ENCODE peak calls at places on chromosomes 4 and X, in seven cellular contexts. W is H9, D is suprapubic skin, K is IMR-90, U is cardiac muscle cell, Z is tibial artery, X is adrenal gland. P is an unnamed sample. For H3K9me3, the result is how much of the 10 kb centered on the place peaks cover.

GRCh38 chr4:105551968-105552746 is at the start of gene ARHGEF38:
- DNase-seq in W (peak), D (no peak), K (peak), U (no peak), Z (no peak), X (no peak), P (no peak)

GRCh38 chrX:135112096-135112729 is 8.1 kb downstream of the ETDB start:
- DNase-seq in W (peak), D (no peak), K (peak), U (peak), Z (no peak), X (peak), P (no peak)

GRCh38 chr4:186204103-186204559 is 12.8 kb downstream of the CYP4V2 start:
- DNase-seq in W (no peak), D (peak), K (peak), U (no peak), Z (no peak), X (no peak), P (no peak)

GRCh38 chrX:111447298-111447697 is 35.3 kb upstream of the DCX start:
- DNase-seq in W (peak), D (no peak), K (no peak), U (peak), Z (no peak), X (peak), P (no peak)

GRCh38 chr4:104986306-104986705 is 160.4 kb upstream of the TET2 start:
- DNase-seq in W (no peak), D (no peak), K (no peak), U (no peak), Z (no peak), X (no peak), P (no peak)

GRCh38 chrX:57641338-57641737 is 38.7 kb downstream of the NLRP2B start:
- DNase-seq in W (no peak), D (no peak), K (no peak), U (no peak), Z (no peak), X (no peak), P (no peak)

GRCh38 chrX:3788494-3789233 is 75.2 kb upstream of the PRKX start:
- DNase-seq in W (peak), D (no peak), K (no peak), U (no peak), Z (no peak), X (no peak), P (no peak)

GRCh38 chr4:152385551-152385950 is 150.3 kb downstream of the FBXW7 start:
- DNase-seq in W (no peak), D (no peak), K (peak), U (no peak), Z (no peak), X (no peak), P (no peak)

GRCh38 chrX:48934581-48935331 is 15.9 kb upstream of the PIM2 start:
- DNase-seq in W (no peak), D (no peak), K (no peak), U (no peak), Z (no peak), X (no peak), P (no peak)

GRCh38 chr4:7052923-7053715 is 9.9 kb downstream of the TADA2B start:
- DNase-seq in W (no peak), D (no peak), K (no peak), U (no peak), Z (no peak), X (peak), P (no peak)

DNA sequence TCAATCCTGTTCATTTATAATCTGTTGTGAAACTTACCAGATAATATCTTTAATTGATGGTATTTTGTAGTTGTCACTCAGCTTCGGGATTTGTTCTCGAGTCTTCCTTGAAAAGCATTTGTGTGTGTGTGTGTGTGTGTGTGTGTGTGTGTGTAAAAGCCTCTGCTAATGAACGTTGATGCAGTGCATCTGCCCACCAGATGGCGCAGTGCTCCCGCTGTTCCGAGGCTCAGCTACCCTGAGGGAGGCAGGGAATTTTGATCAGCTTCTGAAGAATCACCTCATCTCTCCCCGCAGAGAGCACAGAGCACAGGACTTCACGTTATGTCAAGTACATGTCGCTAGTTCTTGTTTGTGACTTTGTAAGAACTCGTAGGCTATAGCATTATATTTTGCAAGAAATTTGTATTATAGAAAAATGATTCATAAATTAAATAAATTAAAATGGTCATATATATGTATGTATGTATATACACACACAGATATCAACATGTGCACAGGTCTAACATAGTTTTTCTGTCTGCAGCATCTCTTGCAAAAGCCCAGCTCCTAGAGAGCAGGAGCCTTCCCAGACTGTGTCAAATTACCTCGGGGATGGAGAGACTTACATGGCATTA is 316.7 kb upstream of the IGFBP7 start:
- DNase-seq in W (peak), D (no peak), K (peak), U (peak), Z (peak), X (peak), P (peak)
- TF ChIP-seq CTCF in W (peak), D (peak), K (peak), U (peak), Z (peak), X (peak), P (peak)

DNA sequence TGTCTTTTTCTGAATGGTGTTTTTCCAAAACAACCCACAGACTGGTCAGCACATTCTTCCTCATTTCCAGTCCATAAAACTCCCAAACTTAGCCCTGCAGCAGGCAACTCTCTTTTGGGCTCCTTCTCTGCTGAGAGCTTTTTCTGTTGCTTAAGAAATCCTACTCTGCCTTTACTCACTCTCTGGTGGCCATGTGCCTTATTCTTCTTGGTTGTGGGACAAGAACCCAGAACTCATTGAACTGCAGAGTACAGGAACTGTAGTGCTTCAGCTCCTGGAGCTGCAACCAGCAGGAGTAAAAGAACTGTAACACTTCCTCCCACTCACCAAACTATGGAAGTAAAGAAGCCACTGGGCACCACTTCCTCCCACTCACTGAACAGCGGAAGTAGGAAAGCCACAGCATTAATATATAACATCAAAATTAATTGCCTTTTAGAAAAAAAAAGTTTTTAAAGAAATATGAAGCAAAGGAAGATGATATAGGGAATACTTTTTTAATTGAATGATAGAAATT is 864.1 kb upstream of the PCDH10 start:
- DNase-seq in W (no peak), D (no peak), K (no peak), U (no peak), Z (no peak), X (no peak), P (no peak)
- H3K9me3 ChIP-seq in W (under half), D (under half), K (under half), U (under half), Z (under half), X (under half), P (under half)

GRCh38 chrX:107714196-107714811 is 61.3 kb downstream of the TSC22D3 start:
- DNase-seq in W (no peak), D (peak), K (no peak), U (no peak), Z (peak), X (peak), P (no peak)
- TF ChIP-seq CTCF in W (peak), D (peak), K (no peak), U (peak), Z (peak), X (peak), P (peak)

GRCh38 chr4:19301527-19301926 is 950.2 kb upstream of the SLIT2 start:
- DNase-seq in W (no peak), D (no peak), K (no peak), U (no peak), Z (no peak), X (no peak), P (no peak)

GRCh38 chr4:19300213-19300612 is 951.5 kb upstream of the SLIT2 start:
- DNase-seq in W (no peak), D (no peak), K (peak), U (no peak), Z (no peak), X (no peak), P (no peak)

GRCh38 chr4:19298998-19299397 is 952.7 kb upstream of the SLIT2 start:
- DNase-seq in W (no peak), D (no peak), K (peak), U (no peak), Z (no peak), X (no peak), P (no peak)

GRCh38 chr4:19309365-19309764 is 942.3 kb upstream of the SLIT2 start:
- DNase-seq in W (no peak), D (no peak), K (peak), U (peak), Z (no peak), X (no peak), P (peak)

GRCh38 chr4:19304028-19304427 is 947.7 kb upstream of the SLIT2 start:
- DNase-seq in W (no peak), D (no peak), K (peak), U (no peak), Z (no peak), X (no peak), P (no peak)
- H3K9me3 ChIP-seq in W (under half), D (under half), K (under half), U (under half), Z (under half), X (under half), P (under half)

GRCh38 chr4:77600521-77601451 is 4.8 kb upstream of the CXCL13 start:
- DNase-seq in W (peak), D (no peak), K (peak), U (peak), Z (no peak), X (peak), P (no peak)

GRCh38 chr4:77601614-77602187 is 3.9 kb upstream of the CXCL13 start:
- DNase-seq in W (no peak), D (no peak), K (no peak), U (no peak), Z (no peak), X (no peak), P (no peak)

GRCh38 chr4:77595361-77595973 is 10.2 kb upstream of the CXCL13 start:
- DNase-seq in W (no peak), D (no peak), K (no peak), U (no peak), Z (no peak), X (no peak), P (no peak)

GRCh38 chr4:77593993-77594392 is 11.6 kb upstream of the CXCL13 start:
- DNase-seq in W (no peak), D (no peak), K (no peak), U (no peak), Z (no peak), X (no peak), P (no peak)

DNA sequence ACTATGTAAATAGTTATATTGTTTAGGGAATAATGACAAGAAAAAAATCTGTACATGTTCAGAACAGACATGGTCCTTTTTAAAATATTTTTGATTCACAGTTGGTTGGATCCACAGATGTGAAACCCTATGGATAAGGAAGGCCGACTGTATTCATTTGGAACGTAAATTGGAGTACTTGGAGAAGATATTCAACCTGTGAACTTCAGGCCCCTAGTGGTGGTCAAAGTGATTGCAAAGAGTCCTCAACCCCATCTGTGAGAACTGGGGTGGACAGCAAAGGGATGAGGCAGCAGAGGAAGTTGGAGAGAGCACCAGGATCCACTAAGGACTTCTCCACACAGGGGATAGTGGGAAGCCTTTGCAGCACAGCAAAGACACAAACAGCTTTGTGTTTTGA is 6.2 kb upstream of the CXCL13 start:
- DNase-seq in W (peak), D (no peak), K (peak), U (no peak), Z (no peak), X (no peak), P (no peak)
- TF ChIP-seq CTCF in W (peak), D (peak), K (peak), U (peak), Z (peak), X (peak), P (peak)